ENCODE peak calls at places on chromosomes 7 and 10, in four cellular contexts. One of them, this sample, is unnamed. For H3K9me3 and H3K4me1, the result is how much of the 10 kb centered on the place peaks cover.

GRCh38 chr10:51876979-51877378 is 177.6 kb upstream of the CSTF2T start:
- DNase-seq in tibial artery: no peak
- DNase-seq in colonic mucosa: no peak
- DNase-seq in spleen: no peak
- DNase-seq in this sample: no peak

GRCh38 chr7:129489491-129489890 is 12.8 kb upstream of the SMKR1 start:
- DNase-seq in tibial artery: no peak
- DNase-seq in colonic mucosa: no peak
- DNase-seq in spleen: no peak
- DNase-seq in this sample: no peak

GRCh38 chr10:10479465-10479864 is 538.2 kb upstream of the CELF2 start:
- DNase-seq in tibial artery: no peak
- DNase-seq in colonic mucosa: no peak
- DNase-seq in spleen: no peak
- DNase-seq in this sample: no peak

GRCh38 chr10:17123961-17124360 is 5.7 kb downstream of the CUBN start:
- DNase-seq in tibial artery: no peak
- DNase-seq in colonic mucosa: no peak
- DNase-seq in spleen: no peak
- DNase-seq in this sample: peak

GRCh38 chr10:68562666-68563522 is 2.8 kb downstream of the TET1 start:
- DNase-seq in tibial artery: no peak
- DNase-seq in colonic mucosa: no peak
- DNase-seq in spleen: no peak
- DNase-seq in this sample: no peak

GRCh38 chr10:1706711-1707110 is 30.6 kb downstream of the ADARB2 start:
- DNase-seq in tibial artery: no peak
- DNase-seq in colonic mucosa: no peak
- DNase-seq in spleen: no peak
- DNase-seq in this sample: no peak

GRCh38 chr10:124742418-124743187 is 1.6 kb downstream of the FAM53B start:
- DNase-seq in tibial artery: no peak
- DNase-seq in colonic mucosa: peak
- DNase-seq in spleen: peak
- DNase-seq in this sample: no peak

GRCh38 chr7:19262794-19263193 is 117.6 kb upstream of the FERD3L start:
- DNase-seq in tibial artery: no peak
- DNase-seq in colonic mucosa: no peak
- DNase-seq in spleen: no peak
- DNase-seq in this sample: no peak

GRCh38 chr10:60335708-60336107 is 54.0 kb downstream of the ANK3 start:
- DNase-seq in tibial artery: no peak
- DNase-seq in colonic mucosa: no peak
- DNase-seq in spleen: no peak
- DNase-seq in this sample: no peak

GRCh38 chr10:60818134-60818770 is 40.0 kb downstream of the CDK1 start:
- DNase-seq in tibial artery: no peak
- DNase-seq in colonic mucosa: no peak
- DNase-seq in spleen: no peak
- DNase-seq in this sample: no peak

DNA sequence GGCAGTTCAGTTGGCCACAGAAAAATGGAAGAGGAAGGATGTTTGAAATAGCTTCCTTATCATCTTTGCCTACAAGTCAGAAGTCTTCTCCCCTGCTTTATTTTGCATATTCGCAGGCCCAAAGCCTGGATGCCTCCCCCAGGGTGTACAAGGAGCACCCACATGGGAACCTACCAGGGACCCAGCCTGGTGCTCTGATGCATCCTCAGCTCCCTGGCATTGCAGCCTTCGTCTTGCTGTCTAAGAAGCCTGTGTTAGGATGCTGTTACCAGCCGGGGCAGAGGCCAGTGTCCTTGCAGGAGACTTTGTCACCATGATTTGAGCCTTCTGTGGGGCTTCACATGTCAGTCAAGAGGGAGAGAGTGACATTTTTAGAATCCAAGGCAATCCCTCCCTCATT is 27.0 kb upstream of the GPR26 start:
- DNase-seq in tibial artery: no peak
- DNase-seq in colonic mucosa: no peak
- DNase-seq in spleen: no peak
- DNase-seq in this sample: no peak
- H3K9me3 ChIP-seq in tibial artery: under half
- H3K9me3 ChIP-seq in colonic mucosa: under half
- H3K9me3 ChIP-seq in spleen: under half
- H3K9me3 ChIP-seq in this sample: under half

GRCh38 chr10:112388548-112388947 is 14.6 kb downstream of the ACSL5 start:
- DNase-seq in tibial artery: no peak
- DNase-seq in colonic mucosa: peak
- DNase-seq in spleen: no peak
- DNase-seq in this sample: no peak
- H3K4me1 ChIP-seq in tibial artery: under half
- H3K4me1 ChIP-seq in colonic mucosa: under half
- H3K4me1 ChIP-seq in spleen: under half
- H3K4me1 ChIP-seq in this sample: half or more

GRCh38 chr10:81953420-81953819 is 78.4 kb downstream of the NRG3 start:
- DNase-seq in tibial artery: no peak
- DNase-seq in colonic mucosa: no peak
- DNase-seq in spleen: no peak
- DNase-seq in this sample: no peak
- H3K9me3 ChIP-seq in tibial artery: under half
- H3K9me3 ChIP-seq in colonic mucosa: under half
- H3K9me3 ChIP-seq in spleen: under half
- H3K9me3 ChIP-seq in this sample: under half

GRCh38 chr10:29100505-29100904 is 188.4 kb upstream of the LYZL1 start:
- DNase-seq in tibial artery: no peak
- DNase-seq in colonic mucosa: no peak
- DNase-seq in spleen: no peak
- DNase-seq in this sample: no peak
- H3K4me1 ChIP-seq in tibial artery: under half
- H3K4me1 ChIP-seq in colonic mucosa: under half
- H3K4me1 ChIP-seq in spleen: under half
- H3K4me1 ChIP-seq in this sample: under half

GRCh38 chr7:157685430-157686284 is 348.9 kb downstream of the DNAJB6 start:
- DNase-seq in tibial artery: no peak
- DNase-seq in colonic mucosa: no peak
- DNase-seq in spleen: peak
- DNase-seq in this sample: no peak

GRCh38 chr7:157687845-157688244 is 351.0 kb downstream of the DNAJB6 start:
- DNase-seq in tibial artery: no peak
- DNase-seq in colonic mucosa: no peak
- DNase-seq in spleen: no peak
- DNase-seq in this sample: no peak

GRCh38 chr7:157688439-157689268 is 351.9 kb downstream of the DNAJB6 start:
- DNase-seq in tibial artery: no peak
- DNase-seq in colonic mucosa: no peak
- DNase-seq in spleen: peak
- DNase-seq in this sample: no peak

GRCh38 chr7:157686285-157686894 is 349.6 kb downstream of the DNAJB6 start:
- DNase-seq in tibial artery: no peak
- DNase-seq in colonic mucosa: no peak
- DNase-seq in spleen: no peak
- DNase-seq in this sample: no peak

DNA sequence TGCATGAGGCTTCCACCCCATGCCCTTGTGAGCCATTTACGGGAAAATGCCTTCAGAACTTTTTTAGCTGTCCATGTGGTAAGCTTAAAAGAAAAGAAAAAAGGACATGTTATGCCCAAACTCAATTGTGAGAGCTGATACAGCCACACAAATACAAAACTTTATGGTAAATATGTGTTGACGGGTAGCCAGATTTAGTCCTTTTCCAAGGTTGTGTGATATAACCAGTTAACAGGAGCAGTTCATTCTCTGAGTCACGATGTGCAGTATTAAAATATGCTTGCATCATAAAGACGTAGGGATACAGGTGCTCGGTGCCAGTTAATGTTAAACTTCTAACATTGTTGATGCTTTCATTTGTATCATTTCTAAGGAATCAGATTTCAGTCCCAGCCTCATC is 350.4 kb downstream of the DNAJB6 start:
- DNase-seq in tibial artery: no peak
- DNase-seq in colonic mucosa: no peak
- DNase-seq in spleen: no peak
- DNase-seq in this sample: no peak
- H3K9me3 ChIP-seq in tibial artery: under half
- H3K9me3 ChIP-seq in colonic mucosa: under half
- H3K9me3 ChIP-seq in spleen: under half
- H3K9me3 ChIP-seq in this sample: under half

DNA sequence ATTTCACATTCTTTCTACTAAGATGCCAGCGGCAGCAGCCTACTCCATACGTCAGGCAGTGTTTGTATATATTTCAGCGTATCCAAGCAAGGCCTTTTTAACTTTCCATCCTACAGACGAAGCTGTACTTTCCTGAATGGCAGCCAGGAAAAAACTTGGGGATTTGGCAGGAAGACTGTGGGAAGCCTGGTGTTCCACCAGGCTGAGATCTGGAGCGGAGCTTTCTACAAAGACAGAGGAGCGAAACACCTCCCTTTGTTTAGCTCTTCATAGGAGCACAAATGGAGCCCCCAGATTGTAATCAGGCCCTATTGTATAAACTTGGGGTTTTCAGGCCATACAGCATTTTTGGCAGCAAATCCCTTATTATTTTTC is 143.8 kb downstream of the TES start:
- DNase-seq in tibial artery: peak
- DNase-seq in colonic mucosa: peak
- DNase-seq in spleen: no peak
- DNase-seq in this sample: no peak
- H3K4me1 ChIP-seq in tibial artery: half or more
- H3K4me1 ChIP-seq in colonic mucosa: under half
- H3K4me1 ChIP-seq in spleen: under half
- H3K4me1 ChIP-seq in this sample: half or more

DNA sequence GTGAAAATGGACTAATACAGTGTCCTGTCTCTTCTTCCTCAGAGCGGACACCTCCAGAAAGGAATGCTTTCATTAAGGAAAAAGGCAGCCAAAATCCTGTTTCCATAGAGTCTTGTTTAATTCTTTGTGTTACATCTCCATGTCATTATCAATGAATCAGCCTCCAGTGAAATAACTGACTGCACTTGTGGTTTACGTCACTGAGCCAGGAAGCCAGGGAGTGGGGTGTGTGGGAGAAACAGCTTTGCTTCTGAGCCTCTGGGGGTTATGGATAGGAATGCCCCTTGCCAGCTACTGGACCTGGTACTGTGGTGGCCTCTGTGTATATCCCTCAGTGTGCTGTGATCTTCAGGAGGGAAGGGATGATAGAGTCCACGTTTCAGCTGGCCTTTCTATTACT is 416.8 kb downstream of the GALNT17 start:
- DNase-seq in tibial artery: no peak
- DNase-seq in colonic mucosa: no peak
- DNase-seq in spleen: no peak
- DNase-seq in this sample: no peak
- H3K9me3 ChIP-seq in tibial artery: under half
- H3K9me3 ChIP-seq in colonic mucosa: under half
- H3K9me3 ChIP-seq in spleen: under half
- H3K9me3 ChIP-seq in this sample: under half